ENCODE peak calls at places on chromosomes 16 and 17, in six cellular contexts. R is prostate gland, S is testis, J is esophagus squamous epithelium, C is sigmoid colon, I is heart left ventricle. E is an unnamed sample.

GRCh38 chr17:61209524-61209923 is 190.1 kb upstream of the TBX2 start:
- DNase-seq in R (no peak), S (peak; percentile 39), J (no peak), C (no peak), I (no peak), E (no peak)

GRCh38 chr17:51487947-51488346 is 227.6 kb downstream of the UTP18 start:
- DNase-seq in R (no peak), S (peak; percentile 38), J (no peak), C (no peak), I (no peak), E (no peak)

GRCh38 chr16:49168146-49168545 is 113.5 kb downstream of the CBLN1 start:
- DNase-seq in R (no peak), S (no peak), J (no peak), C (no peak), I (no peak), E (no peak)

GRCh38 chr16:46693598-46693997 is 4.1 kb downstream of the ORC6 start:
- DNase-seq in R (no peak), S (no peak), J (no peak), C (no peak), I (no peak), E (no peak)

GRCh38 chr17:18961634-18962493 is 9.9 kb downstream of the SLC5A10 start:
- DNase-seq in R (no peak), S (peak; percentile 27), J (no peak), C (no peak), I (no peak), E (no peak)

GRCh38 chr17:6473128-6473767 is 29.0 kb downstream of the PIMREG start:
- DNase-seq in R (peak; percentile 70), S (peak; percentile 91), J (no peak), C (peak; percentile 83), I (peak; percentile 61), E (peak; percentile 74)

GRCh38 chr16:23368469-23368868 is 66.4 kb downstream of the SCNN1B start:
- DNase-seq in R (no peak), S (no peak), J (no peak), C (no peak), I (no peak), E (no peak)

GRCh38 chr17:63984651-63985386 is 12.1 kb upstream of the SCN4A start:
- DNase-seq in R (no peak), S (peak; percentile 35), J (no peak), C (no peak), I (peak; percentile 69), E (peak; percentile 39)

GRCh38 chr16:3819741-3820724 is 60.5 kb downstream of the CREBBP start:
- DNase-seq in R (peak; percentile 62), S (peak; percentile 47), J (no peak), C (no peak), I (no peak), E (peak; percentile 87)

GRCh38 chr17:80782536-80783427 is 208.9 kb upstream of the CHMP6 start:
- DNase-seq in R (no peak), S (no peak), J (no peak), C (peak; percentile 90), I (no peak), E (no peak)

GRCh38 chr17:81200695-81201580 is 21.8 kb downstream of the CEP131 start:
- DNase-seq in R (peak; percentile 66), S (peak; percentile 85), J (no peak), C (no peak), I (no peak), E (peak; percentile 79)

GRCh38 chr16:78500659-78501226 is 401.3 kb downstream of the WWOX start:
- DNase-seq in R (no peak), S (no peak), J (no peak), C (no peak), I (no peak), E (no peak)

GRCh38 chr16:79402356-79402755 is 198.2 kb downstream of the MAF start:
- DNase-seq in R (no peak), S (no peak), J (no peak), C (no peak), I (no peak), E (no peak)

GRCh38 chr17:49527927-49528651 is 33.0 kb downstream of the NGFR start:
- DNase-seq in R (no peak), S (no peak), J (no peak), C (no peak), I (no peak), E (no peak)

GRCh38 chr16:55179858-55180585 is 144.0 kb upstream of the IRX6 start:
- DNase-seq in R (no peak), S (no peak), J (no peak), C (no peak), I (no peak), E (no peak)

GRCh38 chr16:17930280-17930679 is 406.3 kb downstream of the NPIPA8 start:
- DNase-seq in R (no peak), S (no peak), J (no peak), C (no peak), I (no peak), E (no peak)

GRCh38 chr16:23469814-23470213 is 16.8 kb upstream of the COG7 start:
- DNase-seq in R (peak; percentile 50), S (no peak), J (no peak), C (no peak), I (no peak), E (no peak)

GRCh38 chr17:82892869-82893565 is 53.2 kb upstream of the ZNF750 start:
- DNase-seq in R (no peak), S (no peak), J (no peak), C (no peak), I (peak; percentile 63), E (no peak)

GRCh38 chr17:41689497-41690299 is 1.0 kb downstream of the EIF1 start:
- DNase-seq in R (peak; percentile 33), S (peak; percentile 46), J (no peak), C (no peak), I (no peak), E (peak; percentile 91)

GRCh38 chr16:964696-965395 is 5.9 kb downstream of the LMF1 start:
- DNase-seq in R (peak; percentile 58), S (no peak), J (no peak), C (no peak), I (peak; percentile 18), E (no peak)

DNA sequence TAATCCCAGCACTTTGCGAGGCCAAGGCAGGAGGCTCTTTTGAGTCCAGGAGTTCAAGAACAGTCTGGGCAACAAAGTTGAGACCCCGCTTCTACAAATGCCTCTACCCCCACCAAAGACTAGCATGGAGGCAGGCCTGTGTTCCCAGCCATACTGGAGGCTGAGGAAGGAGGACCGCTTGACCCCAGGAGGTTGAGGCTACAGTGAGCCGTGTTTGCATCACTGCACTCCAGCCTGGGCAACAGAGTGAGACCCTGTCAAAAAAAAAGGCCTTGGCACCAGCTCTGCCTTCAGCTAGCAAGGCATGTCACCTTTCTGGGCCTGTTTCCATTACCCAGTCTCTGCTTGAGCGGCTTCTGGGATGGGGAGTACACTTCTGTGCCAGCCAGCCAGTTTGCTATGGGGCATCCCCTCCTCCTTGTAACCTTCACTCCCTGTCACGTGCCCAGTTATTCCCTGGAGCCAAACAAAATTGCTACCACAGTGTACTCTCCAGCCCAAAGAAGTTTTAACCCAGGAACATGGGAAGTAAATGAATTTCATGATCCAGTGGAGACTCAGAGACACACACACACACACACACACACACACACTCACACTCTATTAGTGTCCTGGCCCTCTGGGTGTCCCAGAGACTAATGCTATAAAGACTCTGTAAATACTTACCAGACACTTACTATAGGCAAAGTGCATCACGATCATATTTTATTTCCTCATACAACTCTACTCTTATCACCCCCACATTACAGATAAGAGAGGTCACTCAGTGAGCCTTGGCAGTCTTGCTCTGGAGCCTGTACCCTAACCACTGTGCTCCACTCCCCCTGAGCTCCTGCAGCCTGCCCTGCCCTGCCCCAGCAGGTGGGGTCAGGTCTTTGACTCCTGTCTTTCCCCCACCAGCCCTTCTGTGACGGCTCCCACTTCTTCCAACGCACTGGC is 2.5 kb downstream of the CISD3 start:
- DNase-seq in R (peak; percentile 70), S (peak; percentile 70), J (no peak), C (no peak), I (peak; percentile 73), E (peak; percentile 52)
- TF ChIP-seq POLR2A in R (no peak), S (no peak), J (no peak), C (no peak), I (no peak), E (no peak)

GRCh38 chr16:68269793-68270192 is 5.5 kb downstream of the SLC7A6 start:
- DNase-seq in R (no peak), S (no peak), J (no peak), C (no peak), I (no peak), E (no peak)

GRCh38 chr16:68264128-68265077 is at the start of gene SLC7A6:
- DNase-seq in R (peak; percentile 65), S (peak; percentile 89), J (no peak), C (peak; percentile 85), I (peak; percentile 83), E (peak; percentile 91)

GRCh38 chr16:68263559-68264127 is 683 bp upstream of the SLC7A6 start:
- DNase-seq in R (no peak), S (no peak), J (no peak), C (no peak), I (no peak), E (no peak)

GRCh38 chr16:68267612-68268405 is 3.5 kb downstream of the SLC7A6 start:
- DNase-seq in R (no peak), S (no peak), J (no peak), C (no peak), I (no peak), E (no peak)

GRCh38 chr16:68265078-68265925 is 976 bp downstream of the SLC7A6 start:
- DNase-seq in R (peak; percentile 71), S (peak; percentile 59), J (no peak), C (peak; percentile 87), I (peak; percentile 73), E (peak; percentile 65)
- TF ChIP-seq POLR2A in R (peak; percentile 15), S (no peak), J (peak; percentile 53), C (no peak), I (peak; percentile 60), E (no peak)

DNA sequence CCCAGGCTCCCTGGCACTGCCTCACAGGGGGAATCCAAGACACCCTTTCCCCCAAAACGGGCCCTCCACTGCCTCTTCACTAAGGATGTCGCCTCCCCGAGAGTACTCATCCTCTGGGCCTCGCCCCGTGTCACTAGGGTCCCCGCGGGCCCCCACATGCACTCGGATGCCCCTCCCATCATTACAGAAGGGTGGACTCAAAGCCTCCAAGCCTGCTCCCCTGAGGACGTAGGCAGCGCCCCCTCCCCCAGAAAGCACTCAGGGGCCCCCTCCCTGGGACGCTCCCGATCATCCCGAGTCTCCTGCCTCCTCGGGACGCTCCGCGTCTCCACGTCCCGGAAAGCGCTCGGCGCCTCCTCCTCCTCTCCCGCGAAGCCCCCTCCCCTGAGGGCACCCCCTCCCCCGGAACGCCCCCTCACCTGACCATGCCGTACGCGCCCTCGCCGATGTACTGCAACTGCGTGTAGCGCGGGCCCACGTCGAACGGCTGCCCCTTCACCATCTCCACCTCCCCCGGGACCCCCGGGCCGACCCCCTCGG is 329 bp downstream of the MAPK3 start:
- DNase-seq in R (no peak), S (no peak), J (no peak), C (no peak), I (peak; percentile 47), E (no peak)
- TF ChIP-seq POLR2A in R (no peak), S (no peak), J (no peak), C (no peak), I (no peak), E (no peak)

GRCh38 chr17:5286846-5287245 is 4.8 kb downstream of the RABEP1 start:
- DNase-seq in R (no peak), S (no peak), J (no peak), C (no peak), I (no peak), E (peak; percentile 9)

GRCh38 chr17:5283531-5284315 is 1.6 kb downstream of the RABEP1 start:
- DNase-seq in R (no peak), S (no peak), J (no peak), C (no peak), I (no peak), E (peak; percentile 63)

GRCh38 chr17:5282639-5283217 is 644 bp downstream of the RABEP1 start:
- DNase-seq in R (no peak), S (peak; percentile 50), J (no peak), C (no peak), I (peak; percentile 37), E (peak; percentile 67)

GRCh38 chr17:5281814-5282638 is at the start of gene RABEP1:
- DNase-seq in R (peak; percentile 87), S (peak; percentile 93), J (peak; percentile 52), C (peak; percentile 97), I (peak; percentile 94), E (peak; percentile 97)
- TF ChIP-seq POLR2A in R (peak; percentile 86), S (peak; percentile 72), J (peak; percentile 92), C (peak; percentile 65), I (peak; percentile 91), E (peak; percentile 72)